ENCODE peak calls at places on chromosomes 5 and 9, in six cellular contexts. E is GM13977, T is ascending aorta, C is body of pancreas, N is choroid plexus epithelial cell, Y is cardiac fibroblast. A is an unnamed sample.

GRCh38 chr9:26723486-26723885 is 169.1 kb downstream of the CAAP1 start:
- DNase-seq in E (peak), T (no peak), C (peak), N (peak), Y (peak), A (peak)

GRCh38 chr9:132164604-132165362 is 2.9 kb downstream of the NTNG2 start:
- DNase-seq in E (no peak), T (no peak), N (peak), C (peak), Y (peak), A (no peak)

GRCh38 chr5:33166971-33167370 is 273.8 kb upstream of the TARS1 start:
- DNase-seq in C (no peak), N (no peak), Y (no peak), E (no peak), T (no peak), A (no peak)

GRCh38 chr9:136119259-136120118 is 814 bp upstream of the TMEM250 start:
- DNase-seq in T (no peak), Y (peak), E (no peak), C (no peak), N (peak), A (no peak)

GRCh38 chr5:145588113-145588512 is 247.0 kb downstream of the PRELID2 start:
- DNase-seq in Y (no peak), T (no peak), N (peak), E (no peak), C (no peak), A (no peak)

GRCh38 chr5:148145916-148146315 is 22.4 kb upstream of the SPINK14 start:
- DNase-seq in C (peak), Y (peak), N (peak), E (no peak), T (no peak), A (no peak)

GRCh38 chr9:70421272-70422180 is 7.1 kb upstream of the KLF9 start:
- DNase-seq in C (peak), T (no peak), Y (peak), N (peak), E (peak), A (no peak)

GRCh38 chr9:131697097-131697496 is 42.8 kb downstream of the RAPGEF1 start:
- DNase-seq in C (no peak), T (no peak), E (no peak), N (peak), Y (peak), A (no peak)

GRCh38 chr9:129669141-129669718 is 3.8 kb downstream of the PRRX2 start:
- DNase-seq in E (no peak), C (no peak), Y (no peak), N (peak), T (no peak), A (no peak)

GRCh38 chr5:124634228-124634819 is 112.1 kb downstream of the ZNF608 start:
- DNase-seq in N (no peak), T (no peak), Y (peak), C (no peak), E (no peak), A (no peak)

GRCh38 chr5:90097082-90097477 is 312.5 kb downstream of the CETN3 start:
- DNase-seq in E (no peak), N (no peak), C (no peak), T (no peak), Y (no peak), A (no peak)

GRCh38 chr5:132825824-132826391 is 4.5 kb downstream of the SHROOM1 start:
- DNase-seq in N (no peak), Y (no peak), E (peak), T (no peak), C (no peak), A (peak)

GRCh38 chr5:111389390-111390082 is 122.8 kb downstream of the STARD4 start:
- DNase-seq in Y (peak), T (no peak), C (no peak), N (peak), E (no peak), A (no peak)

GRCh38 chr9:6907772-6908381 is 150.1 kb downstream of the KDM4C start:
- DNase-seq in E (no peak), C (peak), Y (peak), T (no peak), N (peak), A (no peak)

GRCh38 chr9:133855802-133856592 is 117.8 kb upstream of the SARDH start:
- DNase-seq in Y (peak), E (no peak), N (peak), T (peak), C (peak), A (no peak)

GRCh38 chr5:14313986-14314690 is 171.0 kb downstream of the TRIO start:
- DNase-seq in Y (no peak), N (no peak), T (no peak), C (no peak), E (no peak), A (no peak)

GRCh38 chr5:1823381-1824034 is 22.3 kb downstream of the NDUFS6 start:
- DNase-seq in T (no peak), C (no peak), E (no peak), Y (no peak), N (no peak), A (no peak)

GRCh38 chr5:143105216-143105905 is 298.1 kb downstream of the NR3C1 start:
- DNase-seq in T (no peak), E (no peak), Y (no peak), C (no peak), N (no peak), A (no peak)

GRCh38 chr5:14440598-14441401 is 140.8 kb upstream of the OTULINL start:
- DNase-seq in T (no peak), E (no peak), N (peak), C (peak), Y (peak), A (no peak)

GRCh38 chr5:111603446-111603827 is 91.1 kb upstream of the STARD4 start:
- DNase-seq in C (no peak), T (no peak), N (peak), E (no peak), Y (no peak), A (no peak)

GRCh38 chr9:22008662-22009562 is at the start of gene CDKN2B:
- DNase-seq in N (peak), Y (peak), E (peak), T (peak), C (peak), A (peak)

GRCh38 chr9:81125446-81126092 is 563.8 kb downstream of the TLE1 start:
- DNase-seq in C (no peak), Y (peak), E (no peak), T (no peak), N (peak), A (no peak)

GRCh38 chr5:128671861-128672414 is 133.9 kb upstream of the FBN2 start:
- DNase-seq in Y (no peak), C (no peak), N (no peak), E (no peak), T (no peak), A (no peak)

GRCh38 chr5:50958852-50959457 is 292.5 kb downstream of the PARP8 start:
- DNase-seq in C (peak), T (no peak), E (peak), N (peak), Y (peak), A (no peak)

GRCh38 chr9:131657890-131658752 is 81.8 kb downstream of the RAPGEF1 start:
- DNase-seq in C (peak), E (no peak), Y (peak), N (peak), T (no peak), A (no peak)

GRCh38 chr5:8577792-8578191 is 708.8 kb downstream of the MTRR start:
- DNase-seq in Y (peak), T (no peak), E (peak), C (no peak), N (peak), A (peak)

GRCh38 chr9:71655141-71655540 is 113.2 kb downstream of the CEMIP2 start:
- DNase-seq in N (no peak), E (no peak), C (no peak), Y (no peak), T (no peak), A (no peak)

GRCh38 chr5:72951850-72952468 is 3.9 kb upstream of the FCHO2 start:
- DNase-seq in C (peak), T (no peak), N (peak), E (no peak), Y (peak), A (no peak)

GRCh38 chr5:175027390-175027789 is 303.0 kb downstream of the MSX2 start:
- DNase-seq in T (no peak), Y (no peak), E (no peak), C (no peak), N (no peak), A (no peak)

GRCh38 chr5:42502613-42503470 is 79.6 kb downstream of the GHR start:
- DNase-seq in N (peak), T (no peak), C (no peak), E (no peak), Y (peak), A (no peak)

GRCh38 chr9:137580209-137580957 is 1.7 kb upstream of the DPH7 start:
- DNase-seq in E (no peak), Y (no peak), T (no peak), C (no peak), N (no peak), A (no peak)

GRCh38 chr9:131259916-131260597 is 16.3 kb downstream of the FAM78A start:
- DNase-seq in C (no peak), T (no peak), Y (no peak), E (no peak), N (no peak), A (no peak)

GRCh38 chr9:38706493-38706892 is 13.4 kb downstream of the FAM240B start:
- DNase-seq in Y (no peak), T (no peak), N (no peak), E (no peak), C (no peak), A (no peak)

GRCh38 chr5:141403387-141403786 is 809 bp downstream of the PCDHGA9 start:
- DNase-seq in E (no peak), T (no peak), Y (no peak), C (no peak), N (no peak), A (no peak)

GRCh38 chr9:99345936-99346335 is 123.9 kb downstream of the SEC61B start:
- DNase-seq in T (no peak), E (no peak), N (peak), C (no peak), Y (peak), A (no peak)

GRCh38 chr5:142600611-142601360 is 85.1 kb downstream of the FGF1 start:
- DNase-seq in N (peak), Y (peak), E (no peak), C (peak), T (peak), A (no peak)

GRCh38 chr5:150136290-150136689 is 19.4 kb downstream of the PDGFRB start:
- DNase-seq in E (no peak), C (no peak), N (no peak), Y (no peak), T (no peak), A (no peak)

GRCh38 chr5:134920848-134921575 is 16.1 kb downstream of the PCBD2 start:
- DNase-seq in T (no peak), Y (no peak), E (no peak), N (no peak), C (no peak), A (no peak)

GRCh38 chr5:134911285-134912215 is 6.6 kb downstream of the PCBD2 start:
- DNase-seq in C (no peak), E (no peak), Y (no peak), T (no peak), N (no peak), A (no peak)

GRCh38 chr5:134913795-134914194 is 8.9 kb downstream of the PCBD2 start:
- DNase-seq in N (no peak), Y (no peak), E (no peak), T (no peak), C (no peak), A (no peak)

GRCh38 chr5:134913254-134913653 is 8.3 kb downstream of the PCBD2 start:
- DNase-seq in C (no peak), N (no peak), E (no peak), Y (no peak), T (no peak), A (no peak)

GRCh38 chr5:134917070-134917831 is 12.3 kb downstream of the PCBD2 start:
- DNase-seq in C (no peak), E (no peak), N (no peak), T (no peak), Y (no peak), A (no peak)
- TF ChIP-seq CTCF in C (no peak), E (peak), N (peak), T (no peak), Y (peak), A (no peak)

DNA sequence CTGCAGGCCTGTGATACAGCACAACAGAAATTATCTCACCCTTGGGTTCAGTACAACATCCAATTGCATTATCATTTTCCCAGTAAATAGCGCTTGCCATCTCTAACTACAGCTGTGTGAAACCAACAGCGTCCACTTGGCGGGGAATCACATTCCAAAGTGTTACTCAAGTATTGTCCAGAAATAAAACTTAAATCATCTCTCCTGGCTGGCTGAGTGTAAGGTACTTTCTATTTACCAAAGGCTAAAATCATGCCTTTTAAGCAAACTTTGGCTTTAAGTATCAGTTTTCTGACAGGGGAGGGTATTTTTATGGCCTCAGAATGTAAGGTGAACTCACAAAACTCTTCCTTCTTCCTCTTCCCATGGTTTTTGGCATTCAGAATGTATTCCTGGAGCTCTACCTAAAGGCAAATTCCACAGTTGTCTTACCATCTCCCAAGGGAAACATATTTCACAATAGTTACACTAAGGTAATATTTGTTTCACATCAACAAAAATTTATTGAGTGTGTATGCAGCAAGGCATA is 205.6 kb upstream of the MPDZ start:
- DNase-seq in C (peak), Y (peak), E (no peak), N (peak), T (no peak), A (no peak)
- TF ChIP-seq CTCF in C (no peak), Y (peak), E (no peak), N (peak), T (no peak), A (no peak)

DNA sequence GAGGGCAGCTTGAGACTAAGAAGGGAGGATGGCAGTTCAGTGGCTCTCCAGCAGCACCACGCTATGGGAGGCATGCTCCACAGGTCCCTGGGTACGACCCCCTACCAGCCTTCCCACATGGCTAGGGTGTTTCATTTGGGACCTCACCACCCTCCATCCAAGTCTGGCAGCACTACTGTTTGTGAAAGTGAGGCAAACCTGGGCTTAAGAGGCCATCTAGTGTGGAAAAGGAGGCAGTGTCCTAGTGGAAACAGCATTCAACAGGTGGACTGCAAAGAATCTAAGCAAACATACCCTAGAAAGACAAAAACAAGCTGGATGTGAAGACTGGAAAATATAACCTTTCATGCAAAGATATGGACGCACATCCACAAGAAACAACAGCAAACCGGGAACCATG is 4.8 kb upstream of the C5orf47 start:
- DNase-seq in T (no peak), Y (peak), E (no peak), C (no peak), N (peak), A (no peak)
- TF ChIP-seq CTCF in T (no peak), Y (peak), E (peak), C (peak), N (peak), A (no peak)

GRCh38 chr9:112624711-112625707 is 92.9 kb downstream of the INIP start:
- DNase-seq in C (no peak), T (no peak), Y (no peak), E (no peak), N (no peak), A (no peak)

GRCh38 chr9:112631313-112631712 is 86.6 kb downstream of the INIP start:
- DNase-seq in E (no peak), N (no peak), Y (no peak), C (peak), T (no peak), A (no peak)

DNA sequence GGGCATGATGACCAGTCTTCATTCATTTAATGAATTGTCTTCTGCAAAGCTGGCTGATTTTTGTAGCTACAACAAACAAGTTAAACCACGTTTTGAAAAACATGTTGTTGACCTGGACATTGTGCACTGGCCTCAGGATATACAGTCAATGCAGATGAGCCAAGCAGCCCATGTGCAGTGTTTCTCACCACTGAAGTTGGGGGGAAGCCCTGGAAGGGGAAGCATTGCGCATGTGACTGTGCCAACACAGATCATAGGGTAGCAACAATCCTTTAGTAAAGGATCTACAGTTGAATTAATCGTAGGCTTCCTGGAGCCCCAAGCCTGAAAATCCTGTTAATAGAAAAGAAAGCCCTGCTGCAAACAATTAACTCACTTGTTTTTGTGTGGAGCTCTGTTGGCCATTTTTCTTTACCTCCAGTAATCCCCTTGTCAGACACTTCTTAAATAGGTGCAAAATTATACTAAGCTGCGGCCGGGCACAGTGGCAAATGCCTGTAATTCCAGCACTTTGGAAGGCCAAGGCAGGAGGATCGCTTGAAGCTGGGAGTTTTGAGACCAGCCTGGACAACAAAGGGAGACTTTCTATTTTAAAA is 87.9 kb downstream of the INIP start:
- DNase-seq in C (no peak), N (no peak), E (no peak), T (no peak), Y (no peak), A (no peak)
- TF ChIP-seq CTCF in C (no peak), N (no peak), E (no peak), T (no peak), Y (no peak), A (no peak)

DNA sequence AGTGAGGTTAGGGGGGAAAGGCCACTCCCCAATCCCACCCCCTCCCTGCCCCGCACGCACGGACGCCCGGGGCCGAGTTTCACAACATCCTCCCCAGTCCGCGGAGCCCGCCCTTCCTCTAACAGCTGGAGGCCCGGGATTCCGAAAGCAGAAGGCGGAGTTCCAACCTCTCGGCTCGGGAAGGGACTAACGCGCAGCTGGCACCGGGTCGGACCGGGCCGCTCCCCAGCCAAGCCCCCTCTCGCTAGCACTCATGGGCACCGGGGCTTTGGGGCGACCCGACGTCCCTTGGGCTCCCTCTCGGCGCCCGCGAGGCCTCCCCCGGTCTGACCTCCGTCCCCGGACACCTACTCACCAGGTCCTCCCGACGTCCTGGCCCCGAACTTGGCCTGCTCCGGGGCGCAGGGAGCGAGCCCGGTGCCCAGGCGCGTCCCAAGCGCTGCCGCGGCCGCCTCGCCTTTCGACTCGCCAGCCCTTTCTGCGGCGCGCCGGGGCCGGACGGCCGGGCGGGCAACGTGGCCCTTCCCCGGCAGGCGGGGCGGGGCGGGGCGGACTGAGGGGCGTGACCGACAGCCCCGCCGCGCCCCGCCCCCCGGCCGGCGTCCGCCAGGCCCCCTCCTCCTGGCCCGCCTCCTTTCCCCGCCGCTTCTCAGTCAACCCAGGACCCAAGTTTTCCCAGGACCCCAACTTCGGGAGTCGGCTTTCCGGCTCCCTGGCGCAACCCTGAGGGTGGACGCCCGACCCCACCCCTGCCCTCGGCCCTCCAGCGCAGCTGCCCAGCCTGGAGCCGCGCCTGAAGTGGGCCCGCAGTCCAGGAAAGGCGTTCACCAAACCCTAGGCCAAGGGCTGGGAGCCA is at the start of gene MGAT1:
- DNase-seq in E (peak), C (peak), T (peak), N (peak), Y (peak), A (peak)
- TF ChIP-seq CTCF in E (no peak), C (no peak), T (no peak), N (no peak), Y (no peak), A (no peak)

DNA sequence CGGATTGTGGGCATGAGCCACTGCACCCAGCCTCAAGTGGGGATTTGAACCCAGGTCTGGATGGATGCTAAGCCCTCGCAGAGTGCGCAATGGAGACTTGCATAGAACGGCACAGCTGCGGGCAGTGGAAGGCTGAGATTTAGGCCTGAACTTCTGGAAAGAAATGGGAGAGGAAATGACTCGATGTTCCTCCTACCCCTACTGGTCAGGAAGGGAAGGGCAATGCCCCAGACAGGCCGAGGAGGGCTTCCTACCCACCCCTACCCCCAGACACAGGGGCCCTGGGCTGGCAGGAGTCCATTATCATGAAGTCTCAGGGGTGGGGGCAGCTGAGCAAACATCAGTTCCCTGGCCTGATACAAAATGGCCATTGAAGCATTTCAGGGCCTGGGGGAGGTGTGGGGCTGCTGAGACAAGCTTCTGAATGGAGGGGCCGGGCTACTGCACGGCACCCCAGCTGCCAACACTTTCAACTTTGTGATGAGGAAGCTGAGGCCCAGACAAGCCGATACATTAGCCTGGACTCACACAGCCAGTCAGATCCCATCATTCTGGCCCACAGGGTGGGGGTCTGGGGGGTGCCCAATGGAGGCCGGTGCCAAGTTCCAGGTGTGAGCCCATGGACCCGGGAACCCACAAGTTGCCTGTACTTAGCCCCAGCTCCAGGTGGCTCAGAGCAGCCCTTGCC is 13.5 kb upstream of the WDR38 start:
- DNase-seq in N (peak), Y (peak), T (no peak), E (no peak), C (no peak), A (no peak)
- TF ChIP-seq CTCF in N (peak), Y (peak), T (peak), E (peak), C (peak), A (no peak)